ENCODE peak calls at places on chromosomes 6 and 20, in six cellular contexts. P is cardiac muscle cell; A is heart left ventricle; V is H7; I is CD8-positive, alpha-beta memory T cell; X is neural progenitor cell. S is an unnamed sample. For H3K36me3 and H3K27me3, the result is how much of the 10 kb centered on the place peaks cover.

GRCh38 chr20:49291200-49291599 is 13.3 kb upstream of the ZNFX1 start:
- DNase-seq in P (no peak), A (no peak), V (no peak), I (no peak), X (no peak), S (no peak)

GRCh38 chr6:16168121-16168520 is 39.2 kb downstream of the MYLIP start:
- DNase-seq in P (peak), A (no peak), V (no peak), I (no peak), X (no peak), S (no peak)

GRCh38 chr6:149190228-149190831 is 127.2 kb upstream of the TAB2 start:
- DNase-seq in P (no peak), A (no peak), V (peak), I (no peak), X (peak), S (no peak)

GRCh38 chr6:64257586-64257985 is 622.0 kb downstream of the PHF3 start:
- DNase-seq in P (no peak), A (no peak), V (no peak), I (no peak), X (no peak), S (no peak)

GRCh38 chr6:88662653-88663174 is 300.7 kb downstream of the RNGTT start:
- DNase-seq in P (no peak), A (no peak), V (no peak), I (no peak), X (no peak), S (no peak)

GRCh38 chr6:100317031-100317430 is 147.7 kb downstream of the SIM1 start:
- DNase-seq in P (no peak), A (no peak), V (no peak), I (no peak), X (no peak), S (no peak)

GRCh38 chr6:156164701-156165454 is 612.3 kb upstream of the ARID1B start:
- DNase-seq in P (no peak), A (no peak), V (no peak), I (no peak), X (no peak), S (no peak)

GRCh38 chr20:61447950-61448349 is 195.9 kb downstream of the CDH4 start:
- DNase-seq in P (no peak), A (no peak), V (peak), I (no peak), X (peak), S (no peak)

GRCh38 chr20:3080939-3081388 is 3.6 kb downstream of the AVP start:
- DNase-seq in P (no peak), A (peak), V (no peak), I (no peak), X (no peak), S (peak)

GRCh38 chr6:150336299-150336698 is 32.5 kb upstream of the IYD start:
- DNase-seq in P (no peak), A (no peak), V (no peak), I (no peak), X (peak), S (peak)

GRCh38 chr6:168333039-168333438 is 13.5 kb upstream of the DACT2 start:
- DNase-seq in P (no peak), A (no peak), V (peak), I (no peak), X (peak), S (peak)

GRCh38 chr6:31639449-31639861 is 13.0 kb downstream of the BAG6 start:
- DNase-seq in P (no peak), A (no peak), V (no peak), I (no peak), X (no peak), S (peak)

GRCh38 chr20:48523191-48523757 is 304.5 kb downstream of the PREX1 start:
- DNase-seq in P (peak), A (no peak), V (peak), I (no peak), X (peak), S (peak)

GRCh38 chr6:291148-291696 is 1.1 kb upstream of the DUSP22 start:
- DNase-seq in P (no peak), A (no peak), V (peak), I (no peak), X (no peak), S (no peak)

GRCh38 chr6:111984081-111984480 is 69.8 kb upstream of the CCN6 start:
- DNase-seq in P (no peak), A (no peak), V (no peak), I (no peak), X (no peak), S (no peak)

GRCh38 chr20:41005361-41005729 is 23.3 kb upstream of the TOP1 start:
- DNase-seq in P (no peak), A (peak), V (no peak), I (no peak), X (no peak), S (peak)

GRCh38 chr6:39493174-39493573 is 170.7 kb upstream of the KCNK16 start:
- DNase-seq in P (peak), A (no peak), V (no peak), I (no peak), X (no peak), S (no peak)

GRCh38 chr20:12156252-12156651 is 238.6 kb downstream of the BTBD3 start:
- DNase-seq in P (no peak), A (no peak), V (no peak), I (no peak), X (no peak), S (no peak)

GRCh38 chr6:67870321-67870720 is 764.8 kb upstream of the ADGRB3 start:
- DNase-seq in P (no peak), A (no peak), V (no peak), I (no peak), X (no peak), S (no peak)

GRCh38 chr20:41317536-41318270 is at the start of gene ZHX3:
- DNase-seq in P (peak), A (peak), V (peak), I (peak), X (peak), S (peak)

GRCh38 chr20:58634818-58635665 is 16.0 kb upstream of the STX16 start:
- DNase-seq in P (no peak), A (no peak), V (no peak), I (no peak), X (no peak), S (no peak)

GRCh38 chr20:12053348-12053747 is 135.7 kb downstream of the BTBD3 start:
- DNase-seq in P (peak), A (no peak), V (no peak), I (no peak), X (no peak), S (peak)

GRCh38 chr6:167849846-167850459 is 23.2 kb downstream of the AFDN start:
- DNase-seq in P (peak), A (no peak), V (no peak), I (no peak), X (peak), S (no peak)

GRCh38 chr6:7841781-7842468 is 68.7 kb downstream of the TXNDC5 start:
- DNase-seq in P (no peak), A (no peak), V (no peak), I (no peak), X (no peak), S (no peak)

GRCh38 chr20:32537657-32538525 is 47.2 kb downstream of the NOL4L start:
- DNase-seq in P (peak), A (no peak), V (peak), I (no peak), X (no peak), S (no peak)

GRCh38 chr6:137973201-137973600 is 106.1 kb downstream of the TNFAIP3 start:
- DNase-seq in P (no peak), A (no peak), V (no peak), I (no peak), X (no peak), S (no peak)

GRCh38 chr6:3373597-3374203 is 83.2 kb downstream of the SLC22A23 start:
- DNase-seq in P (no peak), A (no peak), V (no peak), I (no peak), X (no peak), S (no peak)

GRCh38 chr20:51346686-51347485 is 195.6 kb downstream of the NFATC2 start:
- DNase-seq in P (no peak), A (no peak), V (no peak), I (no peak), X (no peak), S (peak)

GRCh38 chr6:107869871-107870270 is 45.8 kb upstream of the SCML4 start:
- DNase-seq in P (no peak), A (no peak), V (peak), I (no peak), X (peak), S (no peak)

GRCh38 chr6:101516553-101516952 is 123.0 kb downstream of the GRIK2 start:
- DNase-seq in P (no peak), A (no peak), V (no peak), I (no peak), X (no peak), S (no peak)

GRCh38 chr20:36104244-36104643 is 50.3 kb upstream of the EPB41L1 start:
- DNase-seq in P (no peak), A (no peak), V (no peak), I (no peak), X (no peak), S (no peak)

GRCh38 chr6:32947552-32948465 is 5.1 kb downstream of the HLA-DMA start:
- DNase-seq in P (peak), A (no peak), V (peak), I (no peak), X (peak), S (no peak)

GRCh38 chr6:97978855-97979271 is 695.8 kb upstream of the MMS22L start:
- DNase-seq in P (no peak), A (no peak), V (no peak), I (no peak), X (peak), S (no peak)

GRCh38 chr20:50450961-50451752 is 59.0 kb upstream of the PTPN1 start:
- DNase-seq in P (peak), A (no peak), V (peak), I (no peak), X (peak), S (no peak)

GRCh38 chr20:3180319-3180718 is 7.0 kb upstream of the LZTS3 start:
- DNase-seq in P (no peak), A (no peak), V (no peak), I (no peak), X (no peak), S (no peak)

GRCh38 chr6:127221201-127221600 is 45.5 kb upstream of the RNF146 start:
- DNase-seq in P (no peak), A (peak), V (no peak), I (no peak), X (no peak), S (no peak)
- H3K4me3 ChIP-seq in P (no peak), A (no peak), V (no peak), I (no peak), X (no peak), S (no peak)

GRCh38 chr20:63966172-63966943 is 3.4 kb downstream of the ZNF512B start:
- DNase-seq in P (no peak), A (no peak), V (no peak), I (no peak), X (no peak), S (no peak)
- H3K36me3 ChIP-seq in P (under half), A (under half), V (under half), I (under half), X (under half), S (half or more)

GRCh38 chr20:23586735-23587525 is 18.6 kb upstream of the CST9L start:
- DNase-seq in P (no peak), A (no peak), V (no peak), I (no peak), X (no peak), S (no peak)

GRCh38 chr20:23585808-23586734 is 17.8 kb upstream of the CST9L start:
- DNase-seq in P (no peak), A (no peak), V (no peak), I (no peak), X (no peak), S (no peak)

GRCh38 chr20:23583526-23583925 is 15.2 kb upstream of the CST9L start:
- DNase-seq in P (no peak), A (no peak), V (no peak), I (no peak), X (no peak), S (no peak)

GRCh38 chr20:23584434-23585199 is 16.3 kb upstream of the CST9L start:
- DNase-seq in P (no peak), A (no peak), V (no peak), I (no peak), X (no peak), S (no peak)

DNA sequence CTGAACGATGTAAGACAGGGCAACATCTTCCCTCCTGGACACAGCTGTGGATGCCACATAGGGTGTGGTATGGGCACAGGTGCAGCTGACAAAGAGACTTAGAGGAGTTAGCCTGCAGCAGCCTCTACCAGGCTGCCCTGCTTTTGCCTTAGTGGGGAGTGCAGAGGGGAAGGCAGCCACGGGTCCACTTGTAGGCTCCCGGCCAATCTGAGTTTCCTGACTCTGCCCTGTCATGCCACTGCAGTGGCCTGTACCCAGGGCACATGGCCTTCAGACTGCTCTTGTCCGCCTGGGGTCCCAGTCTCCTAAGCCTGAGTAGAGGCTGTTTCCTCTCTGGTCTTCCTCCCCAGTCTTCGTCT is 17.1 kb upstream of the CST9L start:
- DNase-seq in P (no peak), A (no peak), V (no peak), I (no peak), X (no peak), S (no peak)
- H3K27me3 ChIP-seq in P (under half), A (under half), V (under half), I (under half), X (under half), S (under half)

GRCh38 chr6:28743271-28743789 is 180.5 kb downstream of the TRIM27 start:
- DNase-seq in P (no peak), A (no peak), V (no peak), I (no peak), X (no peak), S (no peak)
- H3K4me3 ChIP-seq in P (no peak), A (no peak), V (peak), I (no peak), X (peak), S (peak)

GRCh38 chr6:75128881-75129570 is 76.8 kb downstream of the COL12A1 start:
- DNase-seq in P (no peak), A (no peak), V (no peak), I (no peak), X (no peak), S (no peak)

GRCh38 chr6:75126518-75126917 is 79.3 kb downstream of the COL12A1 start:
- DNase-seq in P (no peak), A (no peak), V (no peak), I (no peak), X (no peak), S (no peak)

GRCh38 chr6:75124085-75124484 is 81.8 kb downstream of the COL12A1 start:
- DNase-seq in P (no peak), A (no peak), V (no peak), I (no peak), X (no peak), S (no peak)

GRCh38 chr6:75130784-75131183 is 75.1 kb downstream of the COL12A1 start:
- DNase-seq in P (no peak), A (no peak), V (no peak), I (no peak), X (no peak), S (peak)

DNA sequence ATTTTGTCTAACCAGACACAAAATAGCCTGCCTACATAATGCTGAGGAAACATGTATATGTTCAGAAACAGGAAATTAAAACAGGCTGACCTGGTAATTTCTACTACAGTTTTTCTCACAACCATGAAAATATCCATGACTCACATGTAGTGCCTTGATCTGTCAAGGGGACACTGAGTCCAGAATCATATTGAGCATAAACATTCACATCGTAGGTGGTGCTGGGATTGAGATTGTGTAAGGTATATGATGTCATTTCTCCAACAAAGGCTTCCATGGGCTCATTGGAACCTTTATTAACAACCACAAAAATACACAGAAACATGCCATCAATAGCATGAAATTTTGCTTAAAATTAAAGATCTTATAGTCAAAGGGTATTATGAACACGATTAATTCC is 80.9 kb downstream of the COL12A1 start:
- DNase-seq in P (no peak), A (no peak), V (no peak), I (no peak), X (no peak), S (no peak)
- H3K36me3 ChIP-seq in P (under half), A (under half), V (under half), I (under half), X (under half), S (under half)

S was measured in MG63.